ENCODE peak calls at places on chromosomes 4 and X, in eight cellular contexts. One of them, this sample, is unnamed.

GRCh38 chr4:119781044-119781443 is 152.4 kb upstream of the PDE5A start:
- DNase-seq in tibial nerve: no peak
- DNase-seq in lower lobe of right lung: no peak
- DNase-seq in T-helper 2 cell: no peak
- DNase-seq in GM19239: no peak
- DNase-seq in sciatic nerve: no peak
- DNase-seq in GM04504: no peak
- DNase-seq in thoracic aorta: no peak
- DNase-seq in this sample: no peak

GRCh38 chrX:7145454-7145853 is 2.1 kb upstream of the STS start:
- DNase-seq in tibial nerve: no peak
- DNase-seq in lower lobe of right lung: no peak
- DNase-seq in T-helper 2 cell: no peak
- DNase-seq in GM19239: no peak
- DNase-seq in sciatic nerve: no peak
- DNase-seq in GM04504: no peak
- DNase-seq in thoracic aorta: no peak
- DNase-seq in this sample: peak

GRCh38 chr4:152244659-152245058 is 291.2 kb downstream of the FBXW7 start:
- DNase-seq in tibial nerve: no peak
- DNase-seq in lower lobe of right lung: no peak
- DNase-seq in T-helper 2 cell: no peak
- DNase-seq in GM19239: no peak
- DNase-seq in sciatic nerve: no peak
- DNase-seq in GM04504: no peak
- DNase-seq in thoracic aorta: no peak
- DNase-seq in this sample: no peak

GRCh38 chr4:114694770-114695169 is 96.2 kb downstream of the UGT8 start:
- DNase-seq in tibial nerve: no peak
- DNase-seq in lower lobe of right lung: no peak
- DNase-seq in T-helper 2 cell: no peak
- DNase-seq in GM19239: no peak
- DNase-seq in sciatic nerve: no peak
- DNase-seq in GM04504: peak
- DNase-seq in thoracic aorta: no peak
- DNase-seq in this sample: no peak

GRCh38 chr4:81031389-81032173 is 1.1 kb downstream of the BMP3 start:
- DNase-seq in tibial nerve: no peak
- DNase-seq in lower lobe of right lung: peak
- DNase-seq in T-helper 2 cell: no peak
- DNase-seq in GM19239: no peak
- DNase-seq in sciatic nerve: no peak
- DNase-seq in GM04504: no peak
- DNase-seq in thoracic aorta: no peak
- DNase-seq in this sample: no peak

GRCh38 chr4:24764305-24764704 is 31.1 kb upstream of the SOD3 start:
- DNase-seq in tibial nerve: no peak
- DNase-seq in lower lobe of right lung: no peak
- DNase-seq in T-helper 2 cell: no peak
- DNase-seq in GM19239: no peak
- DNase-seq in sciatic nerve: no peak
- DNase-seq in GM04504: no peak
- DNase-seq in thoracic aorta: no peak
- DNase-seq in this sample: no peak

GRCh38 chr4:153394945-153395344 is 50.5 kb downstream of the MND1 start:
- DNase-seq in tibial nerve: no peak
- DNase-seq in lower lobe of right lung: no peak
- DNase-seq in T-helper 2 cell: no peak
- DNase-seq in GM19239: no peak
- DNase-seq in sciatic nerve: no peak
- DNase-seq in GM04504: no peak
- DNase-seq in thoracic aorta: no peak
- DNase-seq in this sample: no peak

GRCh38 chrX:18133605-18134004 is 87.1 kb downstream of the BEND2 start:
- DNase-seq in tibial nerve: no peak
- DNase-seq in lower lobe of right lung: no peak
- DNase-seq in T-helper 2 cell: no peak
- DNase-seq in GM19239: no peak
- DNase-seq in sciatic nerve: no peak
- DNase-seq in GM04504: no peak
- DNase-seq in thoracic aorta: no peak
- DNase-seq in this sample: no peak

GRCh38 chr4:93835929-93836328 is 7.4 kb downstream of the ATOH1 start:
- DNase-seq in tibial nerve: no peak
- DNase-seq in lower lobe of right lung: no peak
- DNase-seq in T-helper 2 cell: no peak
- DNase-seq in GM19239: no peak
- DNase-seq in sciatic nerve: no peak
- DNase-seq in GM04504: no peak
- DNase-seq in thoracic aorta: no peak
- DNase-seq in this sample: no peak

GRCh38 chr4:107349266-107349665 is 313.2 kb upstream of the DKK2 start:
- DNase-seq in tibial nerve: no peak
- DNase-seq in lower lobe of right lung: no peak
- DNase-seq in T-helper 2 cell: no peak
- DNase-seq in GM19239: no peak
- DNase-seq in sciatic nerve: no peak
- DNase-seq in GM04504: no peak
- DNase-seq in thoracic aorta: no peak
- DNase-seq in this sample: no peak

GRCh38 chrX:122238801-122239200 is 945.3 kb upstream of the GRIA3 start:
- DNase-seq in tibial nerve: no peak
- DNase-seq in lower lobe of right lung: no peak
- DNase-seq in T-helper 2 cell: no peak
- DNase-seq in GM19239: no peak
- DNase-seq in sciatic nerve: no peak
- DNase-seq in GM04504: peak
- DNase-seq in thoracic aorta: no peak
- DNase-seq in this sample: no peak

This sample was measured in PC-9.